ENCODE peak calls at places on chromosomes 6 and 20, in five cellular contexts. W is stomach, B is NCI-H1105 treated with DMSO at 0.1 percent for 48 hours, A is COLO829, U is GDM1. L is an unnamed sample.

GRCh38 chr20:45061244-45061643 is 39.7 kb downstream of the KCNS1 start:
- DNase-seq in W (no peak), B (no peak), A (peak), U (no peak), L (no peak)

GRCh38 chr6:156777577-156777865 is 343 bp downstream of the ARID1B start:
- DNase-seq in W (no peak), B (no peak), A (no peak), U (no peak), L (no peak)

GRCh38 chr6:86331265-86331840 is 606.0 kb upstream of the HTR1E start:
- DNase-seq in W (no peak), B (peak), A (no peak), U (no peak), L (no peak)

GRCh38 chr6:18503588-18504231 is 116.6 kb downstream of the RNF144B start:
- DNase-seq in W (peak), B (peak), A (peak), U (peak), L (peak)

GRCh38 chr6:6915813-6916547 is 191.8 kb upstream of the RREB1 start:
- DNase-seq in W (no peak), B (no peak), A (no peak), U (no peak), L (peak)

GRCh38 chr20:58294497-58295455 is 14.7 kb upstream of the RAB22A start:
- DNase-seq in W (no peak), B (no peak), A (no peak), U (no peak), L (no peak)

GRCh38 chr6:149079911-149080501 is 237.5 kb upstream of the TAB2 start:
- DNase-seq in W (no peak), B (no peak), A (no peak), U (peak), L (no peak)

GRCh38 chr6:37187321-37188022 is 17.5 kb downstream of the PIM1 start:
- DNase-seq in W (no peak), B (no peak), A (no peak), U (no peak), L (no peak)

GRCh38 chr6:117440558-117441525 is 15.1 kb upstream of the ROS1 start:
- DNase-seq in W (no peak), B (no peak), A (no peak), U (no peak), L (peak)

GRCh38 chr20:53165452-53165851 is 193.3 kb downstream of the TSHZ2 start:
- DNase-seq in W (no peak), B (no peak), A (no peak), U (no peak), L (no peak)

GRCh38 chr6:118748311-118749062 is 97.1 kb upstream of the CEP85L start:
- DNase-seq in W (no peak), B (peak), A (peak), U (no peak), L (no peak)

GRCh38 chr6:33976425-33977360 is 169.2 kb downstream of the GRM4 start:
- DNase-seq in W (peak), B (no peak), A (no peak), U (no peak), L (no peak)

L was measured in HL-60.